ENCODE peak calls at places on chromosomes 5 and 9, in ten cellular contexts. One of them, this sample, is unnamed. For H3K36me3, the result is how much of the 10 kb centered on the place peaks cover.

GRCh38 chr5:59496524-59497134 is 396.9 kb downstream of the PDE4D start:
- DNase-seq in adrenal gland: no peak
- DNase-seq in uterus: no peak
- DNase-seq in PC-3: peak
- DNase-seq in lung: no peak
- DNase-seq in sigmoid colon: no peak
- DNase-seq in BE2C: peak
- DNase-seq in MM.1S: peak
- DNase-seq in psoas muscle: no peak
- DNase-seq in thoracic aorta: no peak
- DNase-seq in this sample: no peak

GRCh38 chr5:36638056-36638455 is 31.6 kb downstream of the SLC1A3 start:
- DNase-seq in adrenal gland: no peak
- DNase-seq in uterus: no peak
- DNase-seq in PC-3: no peak
- DNase-seq in lung: no peak
- DNase-seq in sigmoid colon: no peak
- DNase-seq in BE2C: no peak
- DNase-seq in MM.1S: no peak
- DNase-seq in psoas muscle: no peak
- DNase-seq in thoracic aorta: no peak
- DNase-seq in this sample: no peak

GRCh38 chr5:79990598-79991507 is at the start of gene MTX3:
- DNase-seq in adrenal gland: peak
- DNase-seq in uterus: peak
- DNase-seq in PC-3: peak
- DNase-seq in lung: peak
- DNase-seq in sigmoid colon: peak
- DNase-seq in BE2C: peak
- DNase-seq in MM.1S: peak
- DNase-seq in psoas muscle: peak
- DNase-seq in thoracic aorta: peak
- DNase-seq in this sample: peak

GRCh38 chr5:43049216-43049615 is 9.1 kb upstream of the ANXA2R start:
- DNase-seq in adrenal gland: no peak
- DNase-seq in uterus: no peak
- DNase-seq in PC-3: no peak
- DNase-seq in lung: no peak
- DNase-seq in sigmoid colon: no peak
- DNase-seq in BE2C: no peak
- DNase-seq in MM.1S: no peak
- DNase-seq in psoas muscle: no peak
- DNase-seq in thoracic aorta: no peak
- DNase-seq in this sample: no peak

GRCh38 chr5:69265931-69266330 is 31.2 kb downstream of the CDK7 start:
- DNase-seq in adrenal gland: no peak
- DNase-seq in uterus: no peak
- DNase-seq in PC-3: peak
- DNase-seq in lung: no peak
- DNase-seq in sigmoid colon: no peak
- DNase-seq in BE2C: peak
- DNase-seq in MM.1S: no peak
- DNase-seq in psoas muscle: no peak
- DNase-seq in thoracic aorta: no peak
- DNase-seq in this sample: no peak

GRCh38 chr5:10975915-10976314 is 214.9 kb upstream of the DAP start:
- DNase-seq in adrenal gland: no peak
- DNase-seq in uterus: no peak
- DNase-seq in PC-3: peak
- DNase-seq in lung: no peak
- DNase-seq in sigmoid colon: no peak
- DNase-seq in BE2C: no peak
- DNase-seq in MM.1S: peak
- DNase-seq in psoas muscle: no peak
- DNase-seq in thoracic aorta: no peak
- DNase-seq in this sample: no peak

GRCh38 chr5:141330299-141331080 is at the start of gene PCDHGA1:
- DNase-seq in adrenal gland: no peak
- DNase-seq in uterus: no peak
- DNase-seq in PC-3: peak
- DNase-seq in lung: no peak
- DNase-seq in sigmoid colon: no peak
- DNase-seq in BE2C: peak
- DNase-seq in MM.1S: peak
- DNase-seq in psoas muscle: no peak
- DNase-seq in thoracic aorta: no peak
- DNase-seq in this sample: no peak

GRCh38 chr5:137833463-137833862 is 34.2 kb upstream of the MYOT start:
- DNase-seq in adrenal gland: peak
- DNase-seq in uterus: peak
- DNase-seq in PC-3: peak
- DNase-seq in lung: no peak
- DNase-seq in sigmoid colon: no peak
- DNase-seq in BE2C: no peak
- DNase-seq in MM.1S: no peak
- DNase-seq in psoas muscle: no peak
- DNase-seq in thoracic aorta: no peak
- DNase-seq in this sample: peak

GRCh38 chr9:89885156-89885555 is 280.3 kb downstream of the GADD45G start:
- DNase-seq in adrenal gland: no peak
- DNase-seq in uterus: no peak
- DNase-seq in PC-3: no peak
- DNase-seq in lung: no peak
- DNase-seq in sigmoid colon: peak
- DNase-seq in BE2C: no peak
- DNase-seq in MM.1S: no peak
- DNase-seq in psoas muscle: no peak
- DNase-seq in thoracic aorta: no peak
- DNase-seq in this sample: no peak

GRCh38 chr9:134692573-134692860 is 50.9 kb downstream of the COL5A1 start:
- DNase-seq in adrenal gland: no peak
- DNase-seq in uterus: no peak
- DNase-seq in PC-3: no peak
- DNase-seq in lung: no peak
- DNase-seq in sigmoid colon: no peak
- DNase-seq in BE2C: no peak
- DNase-seq in MM.1S: no peak
- DNase-seq in psoas muscle: no peak
- DNase-seq in thoracic aorta: no peak
- DNase-seq in this sample: no peak

GRCh38 chr9:130002320-130002719 is 40.7 kb downstream of the FNBP1 start:
- DNase-seq in adrenal gland: no peak
- DNase-seq in uterus: no peak
- DNase-seq in PC-3: no peak
- DNase-seq in lung: no peak
- DNase-seq in sigmoid colon: no peak
- DNase-seq in BE2C: no peak
- DNase-seq in MM.1S: no peak
- DNase-seq in psoas muscle: no peak
- DNase-seq in thoracic aorta: no peak
- DNase-seq in this sample: no peak

GRCh38 chr9:111120526-111120925 is 82.3 kb upstream of the LPAR1 start:
- DNase-seq in adrenal gland: no peak
- DNase-seq in uterus: no peak
- DNase-seq in PC-3: no peak
- DNase-seq in lung: no peak
- DNase-seq in sigmoid colon: no peak
- DNase-seq in BE2C: no peak
- DNase-seq in MM.1S: no peak
- DNase-seq in psoas muscle: no peak
- DNase-seq in thoracic aorta: no peak
- DNase-seq in this sample: no peak

GRCh38 chr9:138066049-138066448 is 188.5 kb downstream of the CACNA1B start:
- DNase-seq in adrenal gland: no peak
- DNase-seq in uterus: no peak
- DNase-seq in PC-3: no peak
- DNase-seq in lung: no peak
- DNase-seq in sigmoid colon: no peak
- DNase-seq in BE2C: no peak
- DNase-seq in MM.1S: no peak
- DNase-seq in psoas muscle: no peak
- DNase-seq in thoracic aorta: no peak
- DNase-seq in this sample: no peak

GRCh38 chr5:116058346-116058936 is 26.2 kb downstream of the ARL14EPL start:
- DNase-seq in adrenal gland: no peak
- DNase-seq in uterus: no peak
- DNase-seq in PC-3: no peak
- DNase-seq in lung: no peak
- DNase-seq in sigmoid colon: no peak
- DNase-seq in BE2C: no peak
- DNase-seq in MM.1S: no peak
- DNase-seq in psoas muscle: no peak
- DNase-seq in thoracic aorta: no peak
- DNase-seq in this sample: no peak

DNA sequence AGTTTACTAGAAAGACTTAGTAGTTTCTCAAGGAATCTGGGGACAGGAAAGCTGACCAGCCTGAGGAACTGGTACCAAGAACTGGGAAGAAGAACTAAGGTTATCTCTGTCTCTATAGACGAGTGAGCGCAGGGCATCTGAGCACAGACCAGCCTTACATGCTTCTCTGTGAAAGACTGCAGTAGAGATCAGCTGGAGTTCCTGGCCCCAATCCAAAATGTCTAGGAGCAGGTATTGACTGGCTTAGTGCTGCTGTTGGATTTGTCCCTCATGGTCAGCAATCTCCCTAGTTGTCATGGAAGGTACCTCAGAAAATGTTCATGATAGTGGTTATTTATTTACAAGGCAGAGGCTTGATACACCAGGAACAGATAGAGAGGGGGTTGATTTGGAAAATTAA is 13.3 kb downstream of the NUP214 start:
- DNase-seq in adrenal gland: no peak
- DNase-seq in uterus: no peak
- DNase-seq in PC-3: no peak
- DNase-seq in lung: no peak
- DNase-seq in sigmoid colon: no peak
- DNase-seq in BE2C: no peak
- DNase-seq in MM.1S: no peak
- DNase-seq in psoas muscle: no peak
- DNase-seq in thoracic aorta: no peak
- DNase-seq in this sample: no peak
- H3K36me3 ChIP-seq in adrenal gland: half or more
- H3K36me3 ChIP-seq in uterus: under half
- H3K36me3 ChIP-seq in PC-3: under half
- H3K36me3 ChIP-seq in lung: under half
- H3K36me3 ChIP-seq in sigmoid colon: under half
- H3K36me3 ChIP-seq in BE2C: half or more
- H3K36me3 ChIP-seq in MM.1S: under half
- H3K36me3 ChIP-seq in psoas muscle: half or more
- H3K36me3 ChIP-seq in thoracic aorta: half or more
- H3K36me3 ChIP-seq in this sample: under half

GRCh38 chr5:143207058-143207457 is 196.4 kb downstream of the NR3C1 start:
- DNase-seq in adrenal gland: no peak
- DNase-seq in uterus: no peak
- DNase-seq in PC-3: no peak
- DNase-seq in lung: no peak
- DNase-seq in sigmoid colon: no peak
- DNase-seq in BE2C: no peak
- DNase-seq in MM.1S: no peak
- DNase-seq in psoas muscle: no peak
- DNase-seq in thoracic aorta: no peak
- DNase-seq in this sample: no peak
- H3K4me3 ChIP-seq in adrenal gland: no peak
- H3K4me3 ChIP-seq in uterus: no peak
- H3K4me3 ChIP-seq in PC-3: no peak
- H3K4me3 ChIP-seq in lung: no peak
- H3K4me3 ChIP-seq in sigmoid colon: no peak
- H3K4me3 ChIP-seq in BE2C: no peak
- H3K4me3 ChIP-seq in MM.1S: no peak
- H3K4me3 ChIP-seq in psoas muscle: no peak
- H3K4me3 ChIP-seq in thoracic aorta: no peak
- H3K4me3 ChIP-seq in this sample: no peak

GRCh38 chr9:16062542-16063240 is 509.8 kb downstream of the CCDC171 start:
- DNase-seq in adrenal gland: no peak
- DNase-seq in uterus: no peak
- DNase-seq in PC-3: peak
- DNase-seq in lung: no peak
- DNase-seq in sigmoid colon: no peak
- DNase-seq in BE2C: no peak
- DNase-seq in MM.1S: no peak
- DNase-seq in psoas muscle: no peak
- DNase-seq in thoracic aorta: no peak
- DNase-seq in this sample: peak

GRCh38 chr9:16053131-16053530 is 500.3 kb downstream of the CCDC171 start:
- DNase-seq in adrenal gland: no peak
- DNase-seq in uterus: no peak
- DNase-seq in PC-3: no peak
- DNase-seq in lung: no peak
- DNase-seq in sigmoid colon: no peak
- DNase-seq in BE2C: no peak
- DNase-seq in MM.1S: no peak
- DNase-seq in psoas muscle: no peak
- DNase-seq in thoracic aorta: no peak
- DNase-seq in this sample: no peak

GRCh38 chr9:16060457-16061129 is 507.8 kb downstream of the CCDC171 start:
- DNase-seq in adrenal gland: no peak
- DNase-seq in uterus: no peak
- DNase-seq in PC-3: no peak
- DNase-seq in lung: no peak
- DNase-seq in sigmoid colon: no peak
- DNase-seq in BE2C: no peak
- DNase-seq in MM.1S: no peak
- DNase-seq in psoas muscle: no peak
- DNase-seq in thoracic aorta: no peak
- DNase-seq in this sample: no peak

GRCh38 chr9:16057541-16057940 is 504.7 kb downstream of the CCDC171 start:
- DNase-seq in adrenal gland: no peak
- DNase-seq in uterus: no peak
- DNase-seq in PC-3: no peak
- DNase-seq in lung: no peak
- DNase-seq in sigmoid colon: no peak
- DNase-seq in BE2C: no peak
- DNase-seq in MM.1S: no peak
- DNase-seq in psoas muscle: no peak
- DNase-seq in thoracic aorta: no peak
- DNase-seq in this sample: no peak

DNA sequence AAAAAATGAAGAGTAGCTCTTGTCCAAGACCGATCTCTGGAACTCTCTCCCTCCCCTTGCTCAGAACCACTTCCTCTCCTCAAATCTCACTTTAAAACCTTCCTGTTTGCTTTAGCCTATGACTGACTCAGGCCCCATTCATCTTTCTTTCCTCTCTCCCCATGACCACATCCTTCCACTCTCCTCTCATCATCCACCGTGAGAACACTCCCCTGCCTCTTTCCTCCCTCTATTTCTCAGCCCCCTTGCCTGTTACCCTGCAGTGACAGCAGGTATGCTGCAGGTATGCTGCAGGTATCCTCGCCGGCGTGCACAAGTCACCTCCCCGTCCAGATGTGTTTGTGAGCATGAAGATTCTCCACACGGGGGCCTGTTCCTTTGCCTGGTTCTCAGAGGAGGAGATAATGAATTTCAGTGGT is 505.3 kb downstream of the CCDC171 start:
- DNase-seq in adrenal gland: no peak
- DNase-seq in uterus: no peak
- DNase-seq in PC-3: peak
- DNase-seq in lung: no peak
- DNase-seq in sigmoid colon: no peak
- DNase-seq in BE2C: no peak
- DNase-seq in MM.1S: no peak
- DNase-seq in psoas muscle: no peak
- DNase-seq in thoracic aorta: no peak
- DNase-seq in this sample: no peak
- TF ChIP-seq CTCF in adrenal gland: no peak
- TF ChIP-seq CTCF in uterus: no peak
- TF ChIP-seq CTCF in PC-3: peak
- TF ChIP-seq CTCF in lung: no peak
- TF ChIP-seq CTCF in sigmoid colon: no peak
- TF ChIP-seq CTCF in BE2C: no peak
- TF ChIP-seq CTCF in MM.1S: no peak
- TF ChIP-seq CTCF in psoas muscle: no peak
- TF ChIP-seq CTCF in thoracic aorta: no peak
- TF ChIP-seq CTCF in this sample: no peak

GRCh38 chr9:15444141-15444540 is 21.5 kb downstream of the SNAPC3 start:
- DNase-seq in adrenal gland: no peak
- DNase-seq in uterus: no peak
- DNase-seq in PC-3: no peak
- DNase-seq in lung: no peak
- DNase-seq in sigmoid colon: no peak
- DNase-seq in BE2C: no peak
- DNase-seq in MM.1S: no peak
- DNase-seq in psoas muscle: no peak
- DNase-seq in thoracic aorta: no peak
- DNase-seq in this sample: no peak
- H3K36me3 ChIP-seq in adrenal gland: half or more
- H3K36me3 ChIP-seq in uterus: under half
- H3K36me3 ChIP-seq in PC-3: under half
- H3K36me3 ChIP-seq in lung: under half
- H3K36me3 ChIP-seq in sigmoid colon: under half
- H3K36me3 ChIP-seq in BE2C: half or more
- H3K36me3 ChIP-seq in MM.1S: under half
- H3K36me3 ChIP-seq in psoas muscle: half or more
- H3K36me3 ChIP-seq in thoracic aorta: under half
- H3K36me3 ChIP-seq in this sample: under half